ENCODE peak calls at places on chromosomes 2 and 18, in five cellular contexts. F is putamen; M is stimulated activated CD4-positive, alpha-beta T cell treated with anti-CD3 and anti-CD28 coated beads, Interleukin-4, amount 100 ng/mL, for 4 hours; W is upper lobe of right lung; I is LoVo. R is an unnamed sample.

GRCh38 chr2:166665991-166666940 is 172.2 kb upstream of the SCN7A start:
- DNase-seq in M (no peak), F (no peak), W (no peak), I (no peak), R (no peak)

GRCh38 chr18:78526923-78527775 is 452.5 kb upstream of the SALL3 start:
- DNase-seq in W (no peak), I (no peak), M (no peak), F (no peak), R (no peak)

GRCh38 chr2:167264380-167264779 is 376.1 kb downstream of the XIRP2 start:
- DNase-seq in M (no peak), W (no peak), F (peak; percentile 17), I (peak; percentile 7), R (no peak)

GRCh38 chr2:78383576-78383975 is 641.9 kb upstream of the REG3G start:
- DNase-seq in I (no peak), M (no peak), F (no peak), W (no peak), R (no peak)

GRCh38 chr18:79396431-79397287 is 929 bp downstream of the NFATC1 start:
- DNase-seq in M (peak; percentile 38), F (no peak), I (peak; percentile 46), W (peak; percentile 76), R (peak; percentile 85)

GRCh38 chr2:180520816-180521595 is 459.4 kb upstream of the UBE2E3 start:
- DNase-seq in F (no peak), I (peak; percentile 22), W (no peak), M (no peak), R (no peak)

GRCh38 chr18:26159353-26159752 is 25.7 kb downstream of the PSMA8 start:
- DNase-seq in M (no peak), I (peak; percentile 5), W (no peak), F (no peak), R (no peak)

GRCh38 chr2:157990173-157990572 is 111.5 kb upstream of the UPP2 start:
- DNase-seq in W (no peak), F (no peak), I (no peak), M (no peak), R (no peak)

GRCh38 chr2:28080911-28081310 is 190.4 kb downstream of the BABAM2 start:
- DNase-seq in M (no peak), I (peak; percentile 50), F (no peak), W (no peak), R (no peak)

GRCh38 chr2:196131384-196131861 is 40.0 kb downstream of the STK17B start:
- DNase-seq in F (no peak), W (no peak), M (peak; percentile 62), I (peak; percentile 40), R (no peak)

GRCh38 chr2:145305854-145306253 is 785.9 kb upstream of the ZEB2 start:
- DNase-seq in M (no peak), I (no peak), F (no peak), W (no peak), R (no peak)

GRCh38 chr2:237979331-237979730 is 12.5 kb downstream of the UBE2F start:
- DNase-seq in M (no peak), F (no peak), W (no peak), I (no peak), R (no peak)

GRCh38 chr2:61443342-61444041 is 27.4 kb downstream of the USP34 start:
- DNase-seq in W (no peak), F (no peak), M (no peak), I (peak; percentile 80), R (no peak)

GRCh38 chr2:232322560-232323327 is 55.8 kb upstream of the ALPP start:
- DNase-seq in W (no peak), M (no peak), F (peak; percentile 27), I (no peak), R (no peak)

GRCh38 chr2:202375006-202375610 is 1.0 kb upstream of the BMPR2 start:
- DNase-seq in W (peak; percentile 82), F (peak; percentile 42), I (no peak), M (peak; percentile 40), R (peak; percentile 92)

GRCh38 chr18:39839782-39840181 is 2115.3 kb upstream of the PIK3C3 start:
- DNase-seq in W (no peak), I (no peak), M (no peak), F (no peak), R (no peak)

GRCh38 chr18:63823516-63824219 is 48.5 kb downstream of the SERPINB7 start:
- DNase-seq in I (no peak), M (no peak), W (no peak), F (no peak), R (no peak)

GRCh38 chr2:40431600-40431955 is 20.3 kb downstream of the SLC8A1 start:
- DNase-seq in F (no peak), W (no peak), I (no peak), M (no peak), R (peak; percentile 82)

GRCh38 chr2:237132799-237133198 is 47.1 kb downstream of the COPS8 start:
- DNase-seq in W (no peak), F (no peak), M (no peak), I (no peak), R (no peak)

GRCh38 chr2:223758131-223758840 is 79.1 kb downstream of the AP1S3 start:
- DNase-seq in I (no peak), M (no peak), W (no peak), F (no peak), R (no peak)

GRCh38 chr2:197486175-197486574 is 13.5 kb downstream of the HSPD1 start:
- DNase-seq in I (no peak), F (no peak), M (no peak), W (no peak), R (no peak)

GRCh38 chr18:57131782-57132181 is 15.1 kb upstream of the BOD1L2 start:
- DNase-seq in M (no peak), W (no peak), F (no peak), I (no peak), R (no peak)

GRCh38 chr2:78293768-78294167 is 731.7 kb upstream of the REG3G start:
- DNase-seq in F (no peak), M (no peak), I (no peak), W (no peak), R (no peak)

GRCh38 chr2:83282851-83283250 is 1176.2 kb downstream of the SUCLG1 start:
- DNase-seq in I (no peak), F (no peak), M (no peak), W (no peak), R (no peak)

GRCh38 chr18:60024857-60025256 is 125.1 kb downstream of the PMAIP1 start:
- DNase-seq in W (no peak), I (no peak), M (no peak), F (no peak), R (no peak)

GRCh38 chr18:54387631-54388030 is 29.9 kb downstream of the C18orf54 start:
- DNase-seq in F (no peak), I (no peak), W (no peak), M (no peak), R (no peak)

GRCh38 chr2:9756692-9757250 is 86.5 kb upstream of the TAF1B start:
- DNase-seq in I (no peak), W (peak; percentile 58), M (no peak), F (no peak), R (peak; percentile 75)

GRCh38 chr2:172878260-172878659 is 142.6 kb downstream of the RAPGEF4 start:
- DNase-seq in M (no peak), F (no peak), W (no peak), I (no peak), R (no peak)

GRCh38 chr2:109124982-109125594 is 3.9 kb upstream of the SH3RF3 start:
- DNase-seq in F (no peak), I (no peak), M (no peak), W (no peak), R (peak; percentile 71)

GRCh38 chr2:169395821-169396374 is 33.6 kb upstream of the LRP2 start:
- DNase-seq in M (no peak), F (no peak), I (no peak), W (no peak), R (no peak)

GRCh38 chr2:127514485-127514884 is 11.8 kb downstream of the IWS1 start:
- DNase-seq in W (no peak), M (no peak), F (peak; percentile 70), I (no peak), R (no peak)

GRCh38 chr2:118124293-118124891 is 36.1 kb downstream of the INSIG2 start:
- DNase-seq in W (no peak), M (no peak), I (no peak), F (no peak), R (no peak)

GRCh38 chr2:217098435-217098834 is 238.6 kb upstream of the TNP1 start:
- DNase-seq in W (no peak), I (no peak), M (no peak), F (no peak), R (no peak)

GRCh38 chr2:182870227-182870626 is 3.8 kb upstream of the FRZB start:
- DNase-seq in M (no peak), W (no peak), F (no peak), I (no peak), R (no peak)

GRCh38 chr2:135840601-135841000 is 3.6 kb upstream of the LCT start:
- DNase-seq in F (no peak), W (no peak), M (no peak), I (no peak), R (no peak)

GRCh38 chr18:24212939-24213338 is 74.1 kb downstream of the CABYR start:
- DNase-seq in W (no peak), F (no peak), M (no peak), I (peak; percentile 60), R (no peak)

R was measured in posterior vena cava.